ENCODE peak calls at places on chromosomes 4 and X, in seven cellular contexts. X is stimulated activated effector memory CD8-positive, alpha-beta T cell treated with anti-CD3 and anti-CD28 coated beads, Interleukin-12 subunit alpha, Interleukin-12 subunit beta, amount 100 ng/mL, for 72 hours; Q is GM04504; E is activated naive CD4-positive, alpha-beta T cell treated with anti-CD3 and anti-CD28 coated beads, Interleukin-2, amount 50 U/mL, for 72 hours; V is CD4-positive, alpha-beta memory T cell; Y is RCC 7860; O is NCI-H2171. P is an unnamed sample.
A peak's percentile ranks its signal among the peaks of the same experiment; 100 is the strongest.

GRCh38 chr4:143538979-143539669 is 25.6 kb downstream of the SMARCA5 start:
- DNase-seq in Y (no peak), V (no peak), E (no peak), Q (no peak), X (no peak), O (no peak), P (no peak)

GRCh38 chrX:153903991-153904957 is at the start of gene AVPR2:
- DNase-seq in Q (no peak), V (no peak), X (no peak), O (no peak), E (no peak), Y (no peak), P (peak; percentile 66)

GRCh38 chr4:176187610-176188009 is 7.8 kb downstream of the SPATA4 start:
- DNase-seq in X (no peak), V (no peak), Y (peak; percentile 70), Q (no peak), E (no peak), O (no peak), P (no peak)

GRCh38 chr4:29002151-29002550 is 1718.0 kb upstream of the PCDH7 start:
- DNase-seq in Y (no peak), E (no peak), V (no peak), Q (no peak), O (no peak), X (no peak), P (peak; percentile 3)

GRCh38 chrX:20252392-20253231 is 14.1 kb downstream of the RPS6KA3 start:
- DNase-seq in O (no peak), Q (no peak), E (peak; percentile 56), X (peak; percentile 59), V (peak; percentile 73), Y (peak; percentile 6), P (peak; percentile 29)

GRCh38 chr4:156495109-156495508 is 476.5 kb downstream of the PDGFC start:
- DNase-seq in Y (no peak), O (no peak), V (no peak), Q (no peak), X (no peak), E (no peak), P (no peak)

GRCh38 chrX:133495464-133496391 is 80.4 kb upstream of the GPC4 start:
- DNase-seq in O (no peak), Q (peak; percentile 48), X (no peak), V (no peak), E (no peak), Y (no peak), P (no peak)

GRCh38 chr4:26789208-26789607 is 71.4 kb upstream of the STIM2 start:
- DNase-seq in Q (no peak), E (no peak), X (no peak), V (no peak), Y (no peak), O (no peak), P (no peak)

GRCh38 chrX:39125834-39126233 is 324.6 kb downstream of the MID1IP1 start:
- DNase-seq in E (no peak), V (no peak), Q (no peak), O (no peak), Y (no peak), X (no peak), P (no peak)

GRCh38 chr4:115781528-115782146 is 668.2 kb upstream of the NDST4 start:
- DNase-seq in O (no peak), X (no peak), V (no peak), E (no peak), Q (no peak), Y (no peak), P (no peak)

GRCh38 chr4:102620697-102621497 is 119.7 kb downstream of the NFKB1 start:
- DNase-seq in O (no peak), Y (peak; percentile 93), E (no peak), Q (peak; percentile 67), V (no peak), X (no peak), P (peak; percentile 18)

GRCh38 chrX:37367946-37368345 is 18.8 kb downstream of the PRRG1 start:
- DNase-seq in X (no peak), Y (no peak), Q (no peak), E (no peak), O (no peak), V (no peak), P (no peak)

GRCh38 chrX:40155617-40156471 is 58.1 kb upstream of the BCOR start:
- DNase-seq in X (no peak), E (no peak), O (no peak), V (no peak), Y (no peak), Q (no peak), P (peak; percentile 78)

GRCh38 chrX:132030264-132030663 is 7.2 kb downstream of the STK26 start:
- DNase-seq in O (no peak), Y (no peak), E (no peak), X (no peak), Q (no peak), V (no peak), P (no peak)

GRCh38 chrX:139475432-139475831 is 55.1 kb upstream of the F9 start:
- DNase-seq in Y (no peak), V (no peak), Q (no peak), E (no peak), X (no peak), O (no peak), P (no peak)

GRCh38 chr4:3514806-3515421 is 17.3 kb downstream of the LRPAP1 start:
- DNase-seq in E (no peak), Y (no peak), Q (no peak), O (no peak), V (no peak), X (no peak), P (peak; percentile 94)

GRCh38 chr4:76690906-76691275 is 207.1 kb downstream of the SOWAHB start:
- DNase-seq in X (no peak), V (no peak), Q (no peak), O (no peak), Y (no peak), E (no peak), P (no peak)

GRCh38 chr4:22743290-22743689 is 50.6 kb downstream of the GBA3 start:
- DNase-seq in V (no peak), O (no peak), E (no peak), Q (no peak), X (no peak), Y (no peak), P (no peak)

GRCh38 chr4:17981063-17981462 is 40.5 kb downstream of the LCORL start:
- DNase-seq in Y (no peak), O (no peak), X (no peak), E (no peak), Q (no peak), V (no peak), P (no peak)

GRCh38 chrX:3589474-3589873 is 124.0 kb downstream of the PRKX start:
- DNase-seq in V (no peak), X (no peak), Q (no peak), O (no peak), E (no peak), Y (no peak), P (no peak)

GRCh38 chr4:188811116-188811515 is 671.9 kb downstream of the TRIML1 start:
- DNase-seq in E (no peak), X (no peak), Q (no peak), V (no peak), O (no peak), Y (no peak), P (no peak)

GRCh38 chr4:4248885-4249203 is 821 bp upstream of the TMEM128 start:
- DNase-seq in X (no peak), Y (no peak), O (no peak), V (no peak), E (no peak), Q (peak; percentile 3), P (no peak)

GRCh38 chr4:128587382-128587781 is 222.1 kb upstream of the JADE1 start:
- DNase-seq in E (no peak), Y (no peak), O (no peak), Q (no peak), V (no peak), X (no peak), P (no peak)

P was measured in H7.